ENCODE peak calls at places on chromosomes 6 and 20, in eight cellular contexts. One of them, this sample, is unnamed.

GRCh38 chr6:73062837-73063236 is 162.5 kb downstream of the KHDC1L start:
- DNase-seq in lower leg skin: no peak
- DNase-seq in gastrocnemius medialis: no peak
- DNase-seq in ovary: no peak
- DNase-seq in H1: no peak
- DNase-seq in right lobe of liver: no peak
- DNase-seq in A549: no peak
- DNase-seq in uterus: no peak
- DNase-seq in this sample: no peak

GRCh38 chr6:11328613-11329247 is 96.3 kb upstream of the NEDD9 start:
- DNase-seq in H1: no peak
- DNase-seq in lower leg skin: no peak
- DNase-seq in gastrocnemius medialis: no peak
- DNase-seq in A549: no peak
- DNase-seq in ovary: no peak
- DNase-seq in uterus: peak
- DNase-seq in right lobe of liver: no peak
- DNase-seq in this sample: no peak

GRCh38 chr20:54172532-54172855 is 1.3 kb downstream of the CYP24A1 start:
- DNase-seq in H1: no peak
- DNase-seq in uterus: no peak
- DNase-seq in lower leg skin: no peak
- DNase-seq in A549: peak
- DNase-seq in gastrocnemius medialis: no peak
- DNase-seq in ovary: no peak
- DNase-seq in right lobe of liver: no peak
- DNase-seq in this sample: no peak

GRCh38 chr20:12660918-12661317 is 347.9 kb upstream of the SPTLC3 start:
- DNase-seq in ovary: no peak
- DNase-seq in gastrocnemius medialis: no peak
- DNase-seq in right lobe of liver: no peak
- DNase-seq in lower leg skin: no peak
- DNase-seq in H1: peak
- DNase-seq in uterus: no peak
- DNase-seq in A549: no peak
- DNase-seq in this sample: no peak

GRCh38 chr6:80457044-80457933 is 350.8 kb downstream of the BCKDHB start:
- DNase-seq in ovary: peak
- DNase-seq in gastrocnemius medialis: peak
- DNase-seq in right lobe of liver: peak
- DNase-seq in uterus: peak
- DNase-seq in A549: peak
- DNase-seq in lower leg skin: peak
- DNase-seq in H1: no peak
- DNase-seq in this sample: peak

GRCh38 chr6:38012573-38012972 is 193.0 kb downstream of the ZFAND3 start:
- DNase-seq in A549: peak
- DNase-seq in uterus: no peak
- DNase-seq in H1: peak
- DNase-seq in gastrocnemius medialis: no peak
- DNase-seq in right lobe of liver: no peak
- DNase-seq in lower leg skin: no peak
- DNase-seq in ovary: no peak
- DNase-seq in this sample: no peak

GRCh38 chr6:162675503-162675902 is 52.1 kb downstream of the PRKN start:
- DNase-seq in A549: no peak
- DNase-seq in uterus: no peak
- DNase-seq in right lobe of liver: no peak
- DNase-seq in gastrocnemius medialis: no peak
- DNase-seq in ovary: no peak
- DNase-seq in H1: no peak
- DNase-seq in lower leg skin: no peak
- DNase-seq in this sample: no peak

GRCh38 chr6:109925060-109925459 is 53.1 kb upstream of the GPR6 start:
- DNase-seq in ovary: no peak
- DNase-seq in H1: no peak
- DNase-seq in gastrocnemius medialis: no peak
- DNase-seq in uterus: no peak
- DNase-seq in right lobe of liver: no peak
- DNase-seq in A549: no peak
- DNase-seq in lower leg skin: peak
- DNase-seq in this sample: no peak

GRCh38 chr6:158869010-158869603 is 49.9 kb upstream of the EZR start:
- DNase-seq in uterus: peak
- DNase-seq in ovary: no peak
- DNase-seq in H1: no peak
- DNase-seq in gastrocnemius medialis: no peak
- DNase-seq in lower leg skin: peak
- DNase-seq in A549: peak
- DNase-seq in right lobe of liver: no peak
- DNase-seq in this sample: no peak

GRCh38 chr6:25942561-25943147 is 12.2 kb upstream of the SLC17A2 start:
- DNase-seq in uterus: no peak
- DNase-seq in ovary: no peak
- DNase-seq in right lobe of liver: no peak
- DNase-seq in lower leg skin: no peak
- DNase-seq in A549: peak
- DNase-seq in H1: no peak
- DNase-seq in gastrocnemius medialis: no peak
- DNase-seq in this sample: no peak

GRCh38 chr6:144468709-144469108 is 183.6 kb downstream of the UTRN start:
- DNase-seq in uterus: no peak
- DNase-seq in ovary: no peak
- DNase-seq in lower leg skin: no peak
- DNase-seq in right lobe of liver: no peak
- DNase-seq in gastrocnemius medialis: no peak
- DNase-seq in H1: no peak
- DNase-seq in A549: no peak
- DNase-seq in this sample: no peak

GRCh38 chr6:49300911-49301310 is 162.1 kb downstream of the MMUT start:
- DNase-seq in gastrocnemius medialis: no peak
- DNase-seq in ovary: no peak
- DNase-seq in H1: no peak
- DNase-seq in lower leg skin: no peak
- DNase-seq in A549: no peak
- DNase-seq in uterus: no peak
- DNase-seq in right lobe of liver: no peak
- DNase-seq in this sample: no peak

GRCh38 chr20:60784321-60784720 is 467.7 kb upstream of the CDH4 start:
- DNase-seq in gastrocnemius medialis: no peak
- DNase-seq in A549: no peak
- DNase-seq in right lobe of liver: no peak
- DNase-seq in uterus: no peak
- DNase-seq in ovary: no peak
- DNase-seq in H1: no peak
- DNase-seq in lower leg skin: no peak
- DNase-seq in this sample: no peak

GRCh38 chr6:3159805-3160781 is 2.7 kb upstream of the TUBB2A start:
- DNase-seq in H1: no peak
- DNase-seq in gastrocnemius medialis: no peak
- DNase-seq in lower leg skin: peak
- DNase-seq in ovary: no peak
- DNase-seq in A549: peak
- DNase-seq in uterus: peak
- DNase-seq in right lobe of liver: no peak
- DNase-seq in this sample: no peak
- TF ChIP-seq POLR2A in H1: no peak
- TF ChIP-seq POLR2A in gastrocnemius medialis: no peak
- TF ChIP-seq POLR2A in lower leg skin: no peak
- TF ChIP-seq POLR2A in ovary: no peak
- TF ChIP-seq POLR2A in A549: no peak
- TF ChIP-seq POLR2A in uterus: no peak
- TF ChIP-seq POLR2A in right lobe of liver: no peak
- TF ChIP-seq POLR2A in this sample: no peak

DNA sequence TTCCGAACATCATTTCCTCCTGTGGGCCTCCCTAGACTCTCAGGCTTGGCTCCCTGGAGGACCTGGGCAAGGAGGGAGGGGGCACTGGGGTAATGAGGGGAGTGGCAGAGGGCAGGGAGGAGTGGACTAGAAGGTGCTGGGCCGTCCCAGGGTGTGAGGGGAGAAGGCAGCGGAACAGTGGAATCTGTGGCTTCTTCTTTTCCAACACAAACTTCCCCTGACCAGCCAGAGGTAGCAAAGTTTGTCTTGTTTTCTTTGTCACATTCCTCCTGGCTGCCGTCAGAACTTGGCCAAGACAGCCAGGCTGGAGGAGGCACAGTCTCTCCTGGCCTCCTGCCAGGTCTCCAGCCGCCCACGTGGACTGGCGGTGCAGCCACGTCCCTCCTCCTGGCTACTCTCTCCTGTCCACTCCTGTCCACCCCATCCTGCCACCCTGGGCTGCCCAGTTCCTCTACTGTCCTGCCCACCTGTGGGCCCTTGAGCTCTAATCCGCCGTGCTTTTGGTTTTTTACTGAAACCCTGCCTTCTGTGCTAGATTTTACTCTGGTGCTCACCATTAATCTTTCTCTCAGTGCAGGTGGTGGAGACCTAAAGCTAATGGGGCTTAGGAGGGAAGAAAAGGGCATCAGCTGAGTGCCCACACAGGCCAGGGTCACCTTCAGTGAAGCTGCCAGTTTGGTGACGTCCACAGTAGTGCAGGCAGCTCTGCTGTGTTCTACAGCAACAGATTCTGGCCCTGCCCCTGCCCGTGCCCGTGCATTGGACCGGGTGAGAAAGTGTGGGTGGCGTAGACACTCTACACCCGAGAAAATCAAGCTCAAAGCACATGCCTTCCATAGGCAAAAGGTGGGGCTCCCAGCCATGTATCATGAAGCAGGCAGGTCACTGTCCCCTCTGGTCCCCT is 2.8 kb upstream of the CDSN start:
- DNase-seq in uterus: peak
- DNase-seq in H1: no peak
- DNase-seq in ovary: peak
- DNase-seq in gastrocnemius medialis: no peak
- DNase-seq in A549: peak
- DNase-seq in lower leg skin: no peak
- DNase-seq in right lobe of liver: no peak
- DNase-seq in this sample: peak
- TF ChIP-seq POLR2A in uterus: no peak
- TF ChIP-seq POLR2A in H1: no peak
- TF ChIP-seq POLR2A in ovary: no peak
- TF ChIP-seq POLR2A in gastrocnemius medialis: no peak
- TF ChIP-seq POLR2A in A549: no peak
- TF ChIP-seq POLR2A in lower leg skin: no peak
- TF ChIP-seq POLR2A in right lobe of liver: no peak
- TF ChIP-seq POLR2A in this sample: no peak

GRCh38 chr6:42764883-42765653 is 16.8 kb upstream of the BICRAL start:
- DNase-seq in H1: no peak
- DNase-seq in gastrocnemius medialis: no peak
- DNase-seq in lower leg skin: no peak
- DNase-seq in right lobe of liver: no peak
- DNase-seq in ovary: no peak
- DNase-seq in A549: no peak
- DNase-seq in uterus: no peak
- DNase-seq in this sample: no peak

GRCh38 chr6:42766163-42766670 is 15.6 kb upstream of the BICRAL start:
- DNase-seq in lower leg skin: no peak
- DNase-seq in uterus: no peak
- DNase-seq in H1: no peak
- DNase-seq in ovary: no peak
- DNase-seq in gastrocnemius medialis: peak
- DNase-seq in A549: peak
- DNase-seq in right lobe of liver: no peak
- DNase-seq in this sample: no peak

GRCh38 chr6:42762338-42762929 is 16.5 kb upstream of the TBCC start:
- DNase-seq in gastrocnemius medialis: no peak
- DNase-seq in ovary: no peak
- DNase-seq in right lobe of liver: no peak
- DNase-seq in H1: no peak
- DNase-seq in A549: no peak
- DNase-seq in lower leg skin: no peak
- DNase-seq in uterus: no peak
- DNase-seq in this sample: no peak

GRCh38 chr6:42761287-42762067 is 15.6 kb upstream of the TBCC start:
- DNase-seq in uterus: no peak
- DNase-seq in A549: no peak
- DNase-seq in right lobe of liver: no peak
- DNase-seq in H1: no peak
- DNase-seq in ovary: no peak
- DNase-seq in gastrocnemius medialis: no peak
- DNase-seq in lower leg skin: no peak
- DNase-seq in this sample: no peak

DNA sequence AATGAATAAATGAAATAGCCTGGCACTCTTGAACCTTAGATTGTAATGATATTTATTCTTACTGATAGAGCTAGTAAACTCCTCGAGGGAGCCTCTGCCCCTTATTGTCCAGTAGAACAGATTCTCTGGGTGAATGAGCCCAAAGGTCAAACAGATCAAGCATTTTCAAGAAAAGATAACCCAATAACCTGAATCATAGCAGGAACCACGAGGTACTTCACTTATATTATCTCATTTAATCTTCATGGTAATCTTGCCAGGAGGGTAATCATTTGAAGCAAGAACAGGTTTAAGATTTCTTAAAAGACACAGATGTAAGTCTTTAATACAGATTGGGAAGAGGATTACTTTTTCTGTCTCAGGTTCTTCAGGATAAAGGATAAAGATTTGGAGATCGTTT is 17.0 kb upstream of the TBCC start:
- DNase-seq in lower leg skin: no peak
- DNase-seq in gastrocnemius medialis: no peak
- DNase-seq in right lobe of liver: no peak
- DNase-seq in A549: no peak
- DNase-seq in uterus: no peak
- DNase-seq in H1: no peak
- DNase-seq in ovary: no peak
- DNase-seq in this sample: no peak
- TF ChIP-seq POLR2A in lower leg skin: no peak
- TF ChIP-seq POLR2A in gastrocnemius medialis: no peak
- TF ChIP-seq POLR2A in right lobe of liver: no peak
- TF ChIP-seq POLR2A in A549: no peak
- TF ChIP-seq POLR2A in uterus: no peak
- TF ChIP-seq POLR2A in H1: no peak
- TF ChIP-seq POLR2A in ovary: no peak
- TF ChIP-seq POLR2A in this sample: no peak

DNA sequence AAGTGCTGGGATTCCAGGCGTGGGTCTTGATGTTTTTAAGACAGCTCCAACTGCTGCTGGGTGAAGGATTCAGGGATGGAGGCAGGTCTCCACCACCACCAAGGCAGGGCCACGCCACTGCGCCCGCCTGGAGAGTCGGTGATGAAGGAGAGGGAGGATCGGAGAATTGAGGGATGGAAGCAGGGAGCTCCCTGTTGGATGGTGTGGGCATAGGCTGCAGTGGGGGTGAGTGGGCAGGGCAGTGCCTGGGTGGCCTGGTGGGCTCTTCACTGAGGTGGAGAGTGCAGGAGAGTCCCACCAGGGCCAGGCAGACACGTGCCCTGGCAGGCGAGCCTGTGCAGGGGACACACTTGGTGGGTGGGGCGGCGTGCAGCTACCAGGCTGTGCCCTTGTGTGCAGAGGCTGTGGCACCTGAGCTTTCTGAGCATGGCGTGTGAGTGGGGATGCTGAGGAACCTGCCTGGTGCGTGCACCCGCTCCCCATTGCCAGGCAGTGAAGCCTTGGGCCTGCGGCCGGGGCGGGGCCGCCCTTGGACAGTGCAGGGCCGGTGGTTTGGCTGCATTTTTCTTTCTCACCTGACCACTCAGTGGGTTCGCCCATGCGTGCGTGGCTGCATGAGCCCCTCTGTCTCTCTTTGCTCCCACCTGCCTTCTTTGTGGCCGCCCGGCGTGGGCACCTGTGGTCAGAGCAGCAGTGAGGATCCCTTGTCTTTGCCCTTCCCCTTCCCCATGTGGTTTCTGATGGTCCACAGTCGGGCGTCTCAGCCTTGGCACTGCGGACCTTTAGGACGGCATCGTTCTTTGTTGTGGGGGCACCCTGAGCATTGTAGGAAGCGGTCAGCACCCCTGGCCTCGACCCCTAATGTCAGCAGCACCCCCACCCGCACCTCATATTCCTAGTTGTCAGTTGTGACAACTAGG is 11.3 kb downstream of the RBM38 start:
- DNase-seq in uterus: no peak
- DNase-seq in gastrocnemius medialis: no peak
- DNase-seq in A549: no peak
- DNase-seq in H1: no peak
- DNase-seq in lower leg skin: no peak
- DNase-seq in right lobe of liver: no peak
- DNase-seq in ovary: peak
- DNase-seq in this sample: no peak
- TF ChIP-seq POLR2A in uterus: no peak
- TF ChIP-seq POLR2A in gastrocnemius medialis: no peak
- TF ChIP-seq POLR2A in A549: no peak
- TF ChIP-seq POLR2A in H1: no peak
- TF ChIP-seq POLR2A in lower leg skin: no peak
- TF ChIP-seq POLR2A in right lobe of liver: no peak
- TF ChIP-seq POLR2A in ovary: no peak
- TF ChIP-seq POLR2A in this sample: no peak

This sample was measured in H54.